ENCODE peak calls at places on chromosomes 6 and 20, in six cellular contexts. N is D341Med; T is Daoy; F is stimulated activated CD4-positive, alpha-beta T cell treated with anti-CD3 and anti-CD28 coated beads, Interleukin-12 subunit alpha, Interleukin-12 subunit beta, amount 100 ng/mL, for 24 hours; W is central memory CD4-positive, alpha-beta T cell; J is sciatic nerve. H is an unnamed sample.

GRCh38 chr6:170459451-170459850 is 93.7 kb downstream of the PSMB1 start:
- DNase-seq in J (no peak), N (no peak), F (no peak), T (peak), W (no peak), H (peak)

GRCh38 chr20:11329271-11329670 is 588.4 kb upstream of the BTBD3 start:
- DNase-seq in W (no peak), F (no peak), T (peak), J (no peak), N (no peak), H (no peak)

GRCh38 chr20:47992021-47992467 is 206.8 kb upstream of the SULF2 start:
- DNase-seq in F (no peak), W (no peak), J (no peak), T (no peak), N (no peak), H (no peak)

GRCh38 chr20:1242530-1242929 is 16.7 kb downstream of the RAD21L1 start:
- DNase-seq in J (no peak), N (no peak), F (no peak), W (no peak), T (peak), H (no peak)

GRCh38 chr6:3410385-3411360 is 46.2 kb downstream of the SLC22A23 start:
- DNase-seq in J (peak), F (peak), W (peak), T (peak), N (peak), H (peak)

GRCh38 chr20:15187612-15188011 is 850.2 kb upstream of the FLRT3 start:
- DNase-seq in N (no peak), W (no peak), T (no peak), F (no peak), J (no peak), H (no peak)

GRCh38 chr20:36062799-36063198 is 91.7 kb upstream of the EPB41L1 start:
- DNase-seq in W (no peak), J (no peak), N (no peak), F (no peak), T (no peak), H (no peak)

GRCh38 chr6:116217069-116217468 is 36.8 kb downstream of the TSPYL4 start:
- DNase-seq in N (peak), T (peak), F (no peak), W (peak), J (no peak), H (no peak)

GRCh38 chr20:10438217-10438616 is 3.1 kb downstream of the SLX4IP start:
- DNase-seq in J (no peak), W (no peak), T (no peak), F (no peak), N (no peak), H (no peak)

GRCh38 chr6:73675466-73676098 is 20.4 kb upstream of the CD109 start:
- DNase-seq in W (peak), F (peak), J (peak), N (peak), T (peak), H (peak)

GRCh38 chr6:105993769-105994521 is 92.2 kb upstream of the PRDM1 start:
- DNase-seq in J (no peak), W (peak), N (peak), T (peak), F (no peak), H (peak)

GRCh38 chr6:98579941-98580340 is 254.4 kb upstream of the POU3F2 start:
- DNase-seq in W (no peak), T (peak), J (no peak), F (no peak), N (no peak), H (no peak)

GRCh38 chr20:60664106-60664505 is 588.0 kb upstream of the CDH4 start:
- DNase-seq in J (no peak), T (no peak), W (no peak), F (no peak), N (no peak), H (no peak)

GRCh38 chr20:58649288-58650180 is 1.5 kb upstream of the STX16 start:
- DNase-seq in T (no peak), J (no peak), W (peak), F (no peak), N (no peak), H (peak)

GRCh38 chr20:43662943-43663655 is 3.8 kb upstream of the MYBL2 start:
- DNase-seq in W (no peak), T (peak), F (no peak), N (no peak), J (no peak), H (no peak)

GRCh38 chr20:33561981-33562601 is 72.2 kb downstream of the CBFA2T2 start:
- DNase-seq in F (no peak), W (no peak), T (peak), N (peak), J (peak), H (peak)

GRCh38 chr20:63518946-63519764 is 1.4 kb upstream of the PPDPF start:
- DNase-seq in T (no peak), F (no peak), W (no peak), N (peak), J (peak), H (peak)

GRCh38 chr6:24692851-24693592 is 25.9 kb downstream of the C6orf62 start:
- DNase-seq in J (no peak), F (no peak), N (no peak), T (no peak), W (no peak), H (no peak)

GRCh38 chr6:24996145-24996836 is 60.5 kb upstream of the RIPOR2 start:
- DNase-seq in J (no peak), T (no peak), F (no peak), N (no peak), W (no peak), H (no peak)

GRCh38 chr6:169990095-169991030 is 238.9 kb downstream of the ERMARD start:
- DNase-seq in W (peak), N (no peak), J (no peak), F (peak), T (peak), H (no peak)

GRCh38 chr20:38198238-38198861 is 33.3 kb upstream of the TGM2 start:
- DNase-seq in F (no peak), W (no peak), T (no peak), J (no peak), N (no peak), H (no peak)

GRCh38 chr6:111696814-111697213 is 91.1 kb upstream of the TRAF3IP2 start:
- DNase-seq in W (no peak), T (no peak), F (no peak), J (no peak), N (no peak), H (no peak)

GRCh38 chr6:102114402-102114801 is 720.9 kb downstream of the GRIK2 start:
- DNase-seq in W (no peak), J (no peak), T (no peak), F (no peak), N (peak), H (no peak)

GRCh38 chr6:71194730-71195129 is 93.9 kb upstream of the OGFRL1 start:
- DNase-seq in T (peak), F (no peak), N (no peak), W (no peak), J (no peak), H (no peak)

GRCh38 chr20:24782801-24783630 is 166.1 kb upstream of the CST7 start:
- DNase-seq in F (no peak), T (no peak), J (no peak), N (peak), W (no peak), H (no peak)

GRCh38 chr6:41546866-41547798 is 951 bp downstream of the FOXP4 start:
- DNase-seq in F (no peak), J (no peak), N (peak), T (peak), W (peak), H (peak)

GRCh38 chr20:38153401-38153800 is 11.7 kb downstream of the TGM2 start:
- DNase-seq in T (no peak), W (no peak), J (no peak), N (no peak), F (no peak), H (no peak)

GRCh38 chr20:51258582-51259175 is 235.8 kb upstream of the KCNG1 start:
- DNase-seq in J (no peak), F (no peak), N (no peak), W (no peak), T (peak), H (no peak)

GRCh38 chr6:106586815-106587214 is 42.5 kb downstream of the RTN4IP1 start:
- DNase-seq in N (no peak), J (no peak), W (no peak), F (no peak), T (no peak), H (no peak)

GRCh38 chr6:7672066-7673062 is 53.5 kb upstream of the BMP6 start:
- DNase-seq in W (no peak), F (no peak), N (peak), T (no peak), J (no peak), H (no peak)